ENCODE peak calls at places on chromosomes 16 and 17, in five cellular contexts. J is GM13976, O is MM.1S, Z is NCI-H510A, R is caudate nucleus. S is an unnamed sample.

GRCh38 chr16:64092284-64092683 is 1029.6 kb downstream of the CDH11 start:
- DNase-seq in J (no peak), O (no peak), Z (no peak), R (no peak), S (no peak)

GRCh38 chr16:1959269-1960039 is at the start of gene NDUFB10:
- DNase-seq in J (peak), O (peak), Z (peak), R (peak), S (peak)

GRCh38 chr17:49687878-49688491 is 10.1 kb upstream of the SPOP start:
- DNase-seq in J (no peak), O (no peak), Z (no peak), R (no peak), S (peak)

GRCh38 chr16:50469121-50469743 is 79.0 kb upstream of the NKD1 start:
- DNase-seq in J (no peak), O (no peak), Z (no peak), R (no peak), S (no peak)

GRCh38 chr16:67407788-67408452 is 8.4 kb downstream of the ZDHHC1 start:
- DNase-seq in J (no peak), O (no peak), Z (no peak), R (no peak), S (no peak)

GRCh38 chr17:36755586-36755985 is 154.2 kb downstream of the MRM1 start:
- DNase-seq in J (peak), O (peak), Z (peak), R (no peak), S (peak)

GRCh38 chr17:66776999-66777688 is 57.8 kb upstream of the CACNG5 start:
- DNase-seq in J (no peak), O (no peak), Z (no peak), R (no peak), S (no peak)

GRCh38 chr17:76370261-76370993 is 14.0 kb upstream of the SPHK1 start:
- DNase-seq in J (no peak), O (no peak), Z (no peak), R (peak), S (peak)

GRCh38 chr16:26263406-26263805 is 571.6 kb downstream of the HS3ST4 start:
- DNase-seq in J (no peak), O (no peak), Z (peak), R (no peak), S (no peak)

GRCh38 chr16:89103156-89103555 is 9.5 kb downstream of the ACSF3 start:
- DNase-seq in J (no peak), O (no peak), Z (no peak), R (no peak), S (no peak)

GRCh38 chr16:80652441-80652840 is 111.6 kb downstream of the DYNLRB2 start:
- DNase-seq in J (no peak), O (no peak), Z (no peak), R (no peak), S (no peak)

GRCh38 chr17:43772877-43773648 is 5.7 kb downstream of the DUSP3 start:
- DNase-seq in J (no peak), O (no peak), Z (no peak), R (no peak), S (no peak)

GRCh38 chr17:41082565-41083136 is 1.3 kb upstream of the KRTAP4-7 start:
- DNase-seq in J (no peak), O (no peak), Z (no peak), R (no peak), S (peak)

GRCh38 chr16:12186774-12187335 is 210.3 kb downstream of the SNX29 start:
- DNase-seq in J (no peak), O (no peak), Z (no peak), R (no peak), S (no peak)

GRCh38 chr17:81354944-81355327 is 40.3 kb upstream of the BAHCC1 start:
- DNase-seq in J (no peak), O (no peak), Z (no peak), R (no peak), S (no peak)

GRCh38 chr16:81697321-81697885 is 81.7 kb upstream of the PLCG2 start:
- DNase-seq in J (peak), O (peak), Z (peak), R (no peak), S (peak)

GRCh38 chr16:49700222-49700927 is 155.5 kb downstream of the ZNF423 start:
- DNase-seq in J (no peak), O (no peak), Z (no peak), R (no peak), S (no peak)

GRCh38 chr16:70694088-70694487 is 8.2 kb upstream of the MTSS2 start:
- DNase-seq in J (no peak), O (no peak), Z (no peak), R (no peak), S (no peak)

GRCh38 chr16:24118126-24118821 is 137.9 kb upstream of the CACNG3 start:
- DNase-seq in J (no peak), O (no peak), Z (no peak), R (no peak), S (no peak)

GRCh38 chr16:11145821-11146211 is 110.2 kb downstream of the SOCS1 start:
- DNase-seq in J (no peak), O (no peak), Z (no peak), R (no peak), S (no peak)

GRCh38 chr16:88084881-88085280 is 133.6 kb downstream of the BANP start:
- DNase-seq in J (no peak), O (no peak), Z (no peak), R (no peak), S (peak)

GRCh38 chr16:85824161-85825135 is 25.0 kb downstream of the COX4I1 start:
- DNase-seq in J (peak), O (no peak), Z (no peak), R (no peak), S (no peak)

GRCh38 chr17:77779711-77780539 is 178.6 kb upstream of the TNRC6C start:
- DNase-seq in J (no peak), O (no peak), Z (no peak), R (no peak), S (no peak)

GRCh38 chr17:58324409-58325288 is 3.9 kb downstream of the TSPOAP1 start:
- DNase-seq in J (no peak), O (no peak), Z (peak), R (no peak), S (no peak)

GRCh38 chr17:19361326-19361725 is 1.2 kb downstream of the B9D1 start:
- DNase-seq in J (no peak), O (no peak), Z (no peak), R (no peak), S (no peak)

GRCh38 chr16:86429663-86430062 is 80.7 kb upstream of the FOXF1 start:
- DNase-seq in J (no peak), O (no peak), Z (no peak), R (no peak), S (no peak)

GRCh38 chr17:80236911-80237310 is 16.7 kb downstream of the SLC26A11 start:
- DNase-seq in J (no peak), O (no peak), Z (no peak), R (no peak), S (no peak)

GRCh38 chr17:1078062-1078711 is 81.3 kb downstream of the TIMM22 start:
- DNase-seq in J (no peak), O (no peak), Z (no peak), R (no peak), S (no peak)

GRCh38 chr16:11949527-11949926 is 7.7 kb upstream of the NPIPB2 start:
- DNase-seq in J (peak), O (peak), Z (no peak), R (no peak), S (peak)

GRCh38 chr17:77839324-77840155 is 119.0 kb upstream of the TNRC6C start:
- DNase-seq in J (no peak), O (no peak), Z (no peak), R (no peak), S (no peak)

GRCh38 chr17:11853321-11854151 is 143.7 kb downstream of the ZNF18 start:
- DNase-seq in J (no peak), O (no peak), Z (no peak), R (peak), S (peak)

GRCh38 chr16:1938316-1938715 is 4.7 kb downstream of the MSRB1 start:
- DNase-seq in J (no peak), O (no peak), Z (no peak), R (no peak), S (no peak)

GRCh38 chr17:61809816-61810392 is 53.4 kb downstream of the BRIP1 start:
- DNase-seq in J (no peak), O (no peak), Z (peak), R (no peak), S (peak)

GRCh38 chr16:67490330-67491096 is 7.2 kb upstream of the AGRP start:
- DNase-seq in J (no peak), O (no peak), Z (no peak), R (no peak), S (no peak)

GRCh38 chr17:44757918-44758413 is 822 bp upstream of the ADAM11 start:
- DNase-seq in J (no peak), O (no peak), Z (no peak), R (no peak), S (no peak)

GRCh38 chr17:48113201-48113676 is 5.7 kb downstream of the SNX11 start:
- DNase-seq in J (peak), O (no peak), Z (no peak), R (no peak), S (no peak)